ENCODE peak calls at places on chromosomes 2 and 18, in five cellular contexts. M, J, S, B and Z are unnamed samples.

GRCh38 chr2:228600265-228600664 is 418.8 kb upstream of the SPHKAP start:
- DNase-seq in M (no peak), J (peak; percentile 80), S (no peak), B (peak; percentile 91), Z (peak; percentile 63)

GRCh38 chr2:219309278-219309677 is at the start of gene PTPRN:
- DNase-seq in M (no peak), J (peak; percentile 79), S (no peak), B (no peak), Z (peak; percentile 5)

GRCh38 chr2:213415093-213415492 is 130.8 kb downstream of the SPAG16 start:
- DNase-seq in M (no peak), J (no peak), S (no peak), B (no peak), Z (no peak)

GRCh38 chr2:70936979-70937811 is 1.5 kb downstream of the ATP6V1B1 start:
- DNase-seq in M (no peak), J (no peak), S (no peak), B (no peak), Z (no peak)

GRCh38 chr2:1546901-1547300 is 133.6 kb downstream of the TPO start:
- DNase-seq in M (no peak), J (no peak), S (no peak), B (no peak), Z (no peak)

GRCh38 chr2:121285077-121285449 is at the start of gene TFCP2L1:
- DNase-seq in M (no peak), J (no peak), S (no peak), B (no peak), Z (no peak)

GRCh38 chr2:239488078-239488590 is 87.3 kb upstream of the HDAC4 start:
- DNase-seq in M (no peak), J (no peak), S (no peak), B (no peak), Z (no peak)

GRCh38 chr18:40109251-40110049 is 1845.6 kb upstream of the PIK3C3 start:
- DNase-seq in M (peak; percentile 44), J (no peak), S (no peak), B (no peak), Z (no peak)

GRCh38 chr2:204069804-204070203 is 133.2 kb downstream of the ICOS start:
- DNase-seq in M (no peak), J (no peak), S (no peak), B (no peak), Z (no peak)

GRCh38 chr2:204074434-204074833 is 137.9 kb downstream of the ICOS start:
- DNase-seq in M (no peak), J (peak; percentile 49), S (no peak), B (no peak), Z (no peak)

GRCh38 chr2:204078003-204078698 is 141.6 kb downstream of the ICOS start:
- DNase-seq in M (peak; percentile 52), J (no peak), S (no peak), B (no peak), Z (no peak)

GRCh38 chr2:204072443-204073324 is 136.1 kb downstream of the ICOS start:
- DNase-seq in M (peak; percentile 57), J (no peak), S (no peak), B (peak; percentile 2), Z (peak; percentile 10)
- TF ChIP-seq CTCF in M (peak; percentile 71), J (no peak), S (peak; percentile 54), B (peak; percentile 32), Z (peak; percentile 62)

GRCh38 chr2:112583497-112584133 is 794 bp upstream of the CHCHD5 start:
- DNase-seq in M (peak; percentile 48), J (no peak), S (no peak), B (peak; percentile 40), Z (no peak)

GRCh38 chr2:112580084-112580483 is 4.3 kb upstream of the CHCHD5 start:
- DNase-seq in M (no peak), J (no peak), S (no peak), B (no peak), Z (no peak)

GRCh38 chr2:112584134-112584890 is at the start of gene CHCHD5:
- DNase-seq in M (peak; percentile 94), J (peak; percentile 94), S (peak; percentile 98), B (peak; percentile 98), Z (peak; percentile 95)

GRCh38 chr2:112584891-112585250 is 462 bp downstream of the CHCHD5 start:
- DNase-seq in M (no peak), J (no peak), S (no peak), B (no peak), Z (no peak)

DNA sequence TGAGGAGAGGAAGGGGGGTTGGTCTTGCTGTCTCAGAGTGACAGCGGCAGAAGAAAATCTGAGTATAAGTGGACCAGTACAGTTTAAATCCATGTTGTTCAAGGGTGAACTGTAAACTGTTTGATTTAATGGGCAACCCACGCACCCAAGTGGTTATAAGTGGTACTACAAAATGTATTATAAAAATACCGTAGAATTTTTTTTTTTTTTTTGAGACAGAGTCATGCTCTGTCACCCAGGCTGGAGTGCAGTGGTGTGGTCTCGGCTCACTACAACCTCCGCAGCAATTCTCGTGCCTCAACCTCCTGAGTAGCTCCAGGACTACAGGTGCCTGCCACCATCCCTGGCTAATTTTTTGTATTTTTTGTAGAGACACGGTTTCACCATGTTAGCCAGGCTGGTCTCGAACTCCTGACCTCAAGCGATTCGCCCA is 2.1 kb upstream of the CHCHD5 start:
- DNase-seq in M (peak; percentile 68), J (peak; percentile 30), S (no peak), B (peak; percentile 82), Z (peak; percentile 54)
- H3K4me3 ChIP-seq in M (no peak overlapping the region), J (no peak overlapping the region), S (no peak overlapping the region), B (no peak overlapping the region), Z (no peak overlapping the region)

DNA sequence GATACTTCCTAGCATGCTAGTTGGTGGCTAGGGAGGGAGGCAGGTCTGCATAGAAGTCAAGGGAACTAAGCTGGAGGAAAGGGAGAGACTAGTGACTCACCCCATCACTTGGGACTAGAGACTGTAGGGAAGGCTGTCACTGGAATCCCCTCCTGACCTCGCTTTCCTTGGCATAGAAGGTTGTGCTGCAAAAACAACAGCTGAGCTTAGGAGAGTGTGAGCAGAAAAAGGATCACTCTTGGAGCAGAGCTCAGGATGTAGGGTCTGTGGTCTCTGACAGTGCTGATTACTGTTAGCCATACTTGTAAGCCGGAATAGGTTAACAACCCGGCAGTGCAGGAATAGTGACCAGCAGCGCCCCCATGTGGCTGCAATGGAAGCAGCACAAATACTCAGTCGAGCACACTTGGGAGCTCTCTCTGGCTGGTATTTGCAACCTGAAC is 66.9 kb upstream of the SMAD2 start:
- DNase-seq in M (no peak), J (no peak), S (no peak), B (peak; percentile 23), Z (no peak)
- TF ChIP-seq CTCF in M (peak; percentile 44), J (peak; percentile 31), S (peak; percentile 34), B (peak; percentile 50), Z (peak; percentile 75)

GRCh38 chr2:216497382-216497781 is 1.3 kb upstream of the RPL37A start:
- DNase-seq in M (no peak), J (no peak), S (no peak), B (no peak), Z (no peak)

GRCh38 chr2:216499641-216500218 is 1.1 kb downstream of the RPL37A start:
- DNase-seq in M (no peak), J (no peak), S (no peak), B (no peak), Z (peak; percentile 31)

GRCh38 chr2:216498418-216499413 is at the start of gene RPL37A:
- DNase-seq in M (peak; percentile 96), J (peak; percentile 93), S (peak; percentile 92), B (peak; percentile 98), Z (peak; percentile 94)

GRCh38 chr2:216495656-216496055 is 3.0 kb upstream of the RPL37A start:
- DNase-seq in M (no peak), J (peak; percentile 49), S (no peak), B (peak; percentile 65), Z (no peak)

GRCh38 chr2:216497808-216498366 is 757 bp upstream of the RPL37A start:
- DNase-seq in M (peak; percentile 19), J (no peak), S (no peak), B (no peak), Z (no peak)
- H3K4me3 ChIP-seq in M (peak overlapping the region; percentile 73), J (peak overlapping the region; percentile 99), S (peak overlapping the region; percentile 63), B (peak overlapping the region; percentile 74), Z (peak overlapping the region; percentile 93)

GRCh38 chr18:68152770-68153169 is 562.1 kb downstream of the TMX3 start:
- DNase-seq in M (no peak), J (no peak), S (no peak), B (no peak), Z (no peak)
- TF ChIP-seq CTCF in M (peak; percentile 9), J (no peak), S (no peak), B (no peak), Z (no peak)

DNA sequence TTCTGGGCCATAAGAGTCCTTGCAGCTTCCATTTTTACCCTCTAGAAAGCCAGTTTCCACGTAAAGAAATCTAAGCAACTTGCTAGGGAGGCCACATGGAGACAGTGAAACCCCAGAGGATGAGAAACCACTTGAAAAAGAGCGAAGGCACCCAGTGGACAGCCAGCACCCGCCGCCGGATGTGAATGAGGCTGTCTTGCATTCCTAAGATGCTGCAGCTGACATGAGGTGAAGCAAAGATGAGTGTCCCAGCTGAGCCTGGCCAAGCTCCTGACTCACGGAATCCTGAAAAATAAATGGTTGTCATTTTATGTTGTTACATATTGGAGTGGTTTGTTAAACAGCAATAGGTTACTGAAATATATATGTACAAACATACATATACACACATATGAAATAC is 65.9 kb upstream of the STPG4 start:
- DNase-seq in M (no peak), J (peak; percentile 91), S (no peak), B (peak; percentile 93), Z (peak; percentile 94)
- H3K4me3 ChIP-seq in M (no peak overlapping the region), J (no peak overlapping the region), S (no peak overlapping the region), B (no peak overlapping the region), Z (no peak overlapping the region)

GRCh38 chr2:190979906-190980629 is 33.9 kb downstream of the STAT1 start:
- DNase-seq in M (no peak), J (peak; percentile 70), S (peak; percentile 89), B (peak; percentile 78), Z (peak; percentile 93)
- TF ChIP-seq CTCF in M (no peak), J (no peak), S (no peak), B (no peak), Z (no peak)

DNA sequence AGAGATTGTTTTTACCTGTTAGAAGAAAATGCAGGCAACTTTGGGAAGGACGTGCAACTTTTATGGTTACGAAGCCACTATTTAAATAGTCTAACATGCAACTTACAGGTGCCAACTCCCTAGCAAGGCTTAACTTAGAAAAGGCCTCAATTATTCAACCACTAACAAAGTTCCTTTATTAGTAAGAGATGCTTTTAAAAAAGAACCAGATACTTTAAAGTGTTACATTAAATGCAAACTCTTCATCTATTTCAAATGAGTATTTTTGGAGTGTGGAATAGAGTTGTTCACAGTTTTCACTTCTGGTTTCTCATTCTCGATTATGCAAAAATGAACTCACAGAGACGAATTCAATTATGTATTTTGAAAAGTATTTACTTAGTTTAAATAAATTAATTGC is 51.7 kb downstream of the PELI1 start:
- DNase-seq in M (no peak), J (no peak), S (no peak), B (no peak), Z (no peak)
- H3K4me3 ChIP-seq in M (no peak overlapping the region), J (no peak overlapping the region), S (no peak overlapping the region), B (no peak overlapping the region), Z (no peak overlapping the region)

DNA sequence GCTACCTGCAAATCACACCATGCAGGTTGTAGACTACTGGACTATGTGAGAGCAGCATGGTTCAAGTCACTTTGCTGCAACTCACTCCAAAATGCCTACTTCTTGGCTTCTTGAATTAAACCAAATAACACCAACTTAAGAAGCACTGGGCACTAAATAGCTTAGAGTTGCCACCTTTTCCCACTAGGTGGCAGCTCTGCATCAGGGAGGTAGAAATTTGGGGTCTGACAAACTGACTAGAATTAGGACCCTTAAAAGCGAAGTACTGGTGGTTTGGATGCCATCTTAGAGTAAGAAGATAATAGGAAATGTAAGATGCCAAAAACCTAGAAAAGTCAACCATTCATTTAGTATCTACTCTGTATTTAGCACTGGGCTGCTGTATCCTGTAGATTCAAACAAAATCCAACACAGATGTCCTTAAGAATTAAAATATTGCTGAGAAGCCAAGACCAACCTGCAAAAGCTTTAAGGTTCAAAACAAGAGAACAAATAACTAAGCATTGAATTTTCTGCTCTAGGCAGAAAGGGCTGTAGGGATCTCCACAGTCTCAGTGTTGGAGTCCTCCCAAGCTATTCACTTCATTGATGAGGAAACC is 65.5 kb downstream of the CCBE1 start:
- DNase-seq in M (no peak), J (no peak), S (no peak), B (peak; percentile 69), Z (no peak)
- TF ChIP-seq CTCF in M (peak; percentile 59), J (peak; percentile 87), S (peak; percentile 65), B (peak; percentile 85), Z (peak; percentile 87)